ENCODE peak calls at places on chromosomes 1 and 21, in six cellular contexts. One of them, this sample, is unnamed.

GRCh38 chr1:51941528-51941927 is 49.0 kb downstream of the RAB3B start:
- DNase-seq in uterus: no peak
- DNase-seq in ovary: no peak
- DNase-seq in PC-9: no peak
- DNase-seq in cardiac muscle cell: no peak
- DNase-seq in suprapubic skin: no peak
- DNase-seq in this sample: no peak

GRCh38 chr1:175089319-175089718 is 21.7 kb downstream of the TNN start:
- DNase-seq in uterus: no peak
- DNase-seq in ovary: no peak
- DNase-seq in PC-9: no peak
- DNase-seq in cardiac muscle cell: no peak
- DNase-seq in suprapubic skin: no peak
- DNase-seq in this sample: no peak

GRCh38 chr1:209583408-209583807 is at the start of gene CAMK1G:
- DNase-seq in uterus: no peak
- DNase-seq in ovary: peak
- DNase-seq in PC-9: no peak
- DNase-seq in cardiac muscle cell: peak
- DNase-seq in suprapubic skin: no peak
- DNase-seq in this sample: no peak

GRCh38 chr21:33244082-33244780 is 14.5 kb downstream of the IFNAR2 start:
- DNase-seq in uterus: no peak
- DNase-seq in ovary: no peak
- DNase-seq in PC-9: no peak
- DNase-seq in cardiac muscle cell: no peak
- DNase-seq in suprapubic skin: no peak
- DNase-seq in this sample: no peak

GRCh38 chr1:194062962-194063361 is 876.5 kb upstream of the B3GALT2 start:
- DNase-seq in uterus: no peak
- DNase-seq in ovary: no peak
- DNase-seq in PC-9: no peak
- DNase-seq in cardiac muscle cell: no peak
- DNase-seq in suprapubic skin: no peak
- DNase-seq in this sample: no peak

GRCh38 chr1:149997585-149998262 is 12.8 kb downstream of the OTUD7B start:
- DNase-seq in uterus: no peak
- DNase-seq in ovary: no peak
- DNase-seq in PC-9: no peak
- DNase-seq in cardiac muscle cell: no peak
- DNase-seq in suprapubic skin: no peak
- DNase-seq in this sample: no peak

GRCh38 chr1:36699113-36699512 is 216.4 kb upstream of the CSF3R start:
- DNase-seq in uterus: no peak
- DNase-seq in ovary: no peak
- DNase-seq in PC-9: no peak
- DNase-seq in cardiac muscle cell: no peak
- DNase-seq in suprapubic skin: no peak
- DNase-seq in this sample: no peak

GRCh38 chr1:248821101-248821500 is 4.6 kb downstream of the SH3BP5L start:
- DNase-seq in uterus: no peak
- DNase-seq in ovary: no peak
- DNase-seq in PC-9: no peak
- DNase-seq in cardiac muscle cell: no peak
- DNase-seq in suprapubic skin: no peak
- DNase-seq in this sample: no peak

GRCh38 chr1:60678802-60679201 is 403.6 kb upstream of the NFIA start:
- DNase-seq in uterus: no peak
- DNase-seq in ovary: no peak
- DNase-seq in PC-9: no peak
- DNase-seq in cardiac muscle cell: no peak
- DNase-seq in suprapubic skin: no peak
- DNase-seq in this sample: no peak

GRCh38 chr1:19080715-19081114 is 124.2 kb upstream of the IFFO2 start:
- DNase-seq in uterus: no peak
- DNase-seq in ovary: no peak
- DNase-seq in PC-9: no peak
- DNase-seq in cardiac muscle cell: no peak
- DNase-seq in suprapubic skin: no peak
- DNase-seq in this sample: no peak

GRCh38 chr1:174988986-174989385 is 10.8 kb upstream of the CACYBP start:
- DNase-seq in uterus: no peak
- DNase-seq in ovary: no peak
- DNase-seq in PC-9: no peak
- DNase-seq in cardiac muscle cell: no peak
- DNase-seq in suprapubic skin: no peak
- DNase-seq in this sample: no peak

GRCh38 chr1:217660353-217661062 is 29.4 kb downstream of the SPATA17 start:
- DNase-seq in uterus: no peak
- DNase-seq in ovary: no peak
- DNase-seq in PC-9: peak
- DNase-seq in cardiac muscle cell: peak
- DNase-seq in suprapubic skin: no peak
- DNase-seq in this sample: peak

GRCh38 chr1:67726224-67726623 is 41.2 kb downstream of the GADD45A start:
- DNase-seq in uterus: no peak
- DNase-seq in ovary: no peak
- DNase-seq in PC-9: no peak
- DNase-seq in cardiac muscle cell: no peak
- DNase-seq in suprapubic skin: no peak
- DNase-seq in this sample: no peak

GRCh38 chr1:50415235-50416149 is 7.8 kb downstream of the DMRTA2 start:
- DNase-seq in uterus: no peak
- DNase-seq in ovary: no peak
- DNase-seq in PC-9: no peak
- DNase-seq in cardiac muscle cell: no peak
- DNase-seq in suprapubic skin: no peak
- DNase-seq in this sample: no peak

GRCh38 chr1:205983925-205984725 is 19.1 kb downstream of the RAB7B start:
- DNase-seq in uterus: no peak
- DNase-seq in ovary: peak
- DNase-seq in PC-9: peak
- DNase-seq in cardiac muscle cell: peak
- DNase-seq in suprapubic skin: peak
- DNase-seq in this sample: peak

GRCh38 chr1:207838156-207839082 is 72.5 kb downstream of the CD34 start:
- DNase-seq in uterus: peak
- DNase-seq in ovary: peak
- DNase-seq in PC-9: no peak
- DNase-seq in cardiac muscle cell: no peak
- DNase-seq in suprapubic skin: no peak
- DNase-seq in this sample: no peak

GRCh38 chr21:45469273-45470086 is 64.5 kb downstream of the COL18A1 start:
- DNase-seq in uterus: no peak
- DNase-seq in ovary: no peak
- DNase-seq in PC-9: no peak
- DNase-seq in cardiac muscle cell: no peak
- DNase-seq in suprapubic skin: no peak
- DNase-seq in this sample: no peak

GRCh38 chr1:199273837-199274379 is 635.1 kb downstream of the PTPRC start:
- DNase-seq in uterus: no peak
- DNase-seq in ovary: no peak
- DNase-seq in PC-9: peak
- DNase-seq in cardiac muscle cell: peak
- DNase-seq in suprapubic skin: no peak
- DNase-seq in this sample: no peak

GRCh38 chr1:226135709-226136108 is 50.8 kb downstream of the ACBD3 start:
- DNase-seq in uterus: no peak
- DNase-seq in ovary: no peak
- DNase-seq in PC-9: no peak
- DNase-seq in cardiac muscle cell: no peak
- DNase-seq in suprapubic skin: no peak
- DNase-seq in this sample: no peak

GRCh38 chr1:17673335-17674075 is 81.6 kb upstream of the ACTL8 start:
- DNase-seq in uterus: no peak
- DNase-seq in ovary: no peak
- DNase-seq in PC-9: no peak
- DNase-seq in cardiac muscle cell: no peak
- DNase-seq in suprapubic skin: no peak
- DNase-seq in this sample: no peak

GRCh38 chr1:36576118-36576517 is 93.4 kb upstream of the CSF3R start:
- DNase-seq in uterus: peak
- DNase-seq in ovary: peak
- DNase-seq in PC-9: peak
- DNase-seq in cardiac muscle cell: peak
- DNase-seq in suprapubic skin: no peak
- DNase-seq in this sample: no peak

GRCh38 chr1:153386500-153386901 is 4.4 kb downstream of the S100A8 start:
- DNase-seq in uterus: no peak
- DNase-seq in ovary: no peak
- DNase-seq in PC-9: no peak
- DNase-seq in cardiac muscle cell: no peak
- DNase-seq in suprapubic skin: no peak
- DNase-seq in this sample: peak

GRCh38 chr1:44103270-44104131 is 15.1 kb upstream of the KLF17 start:
- DNase-seq in uterus: no peak
- DNase-seq in ovary: no peak
- DNase-seq in PC-9: no peak
- DNase-seq in cardiac muscle cell: peak
- DNase-seq in suprapubic skin: no peak
- DNase-seq in this sample: no peak

GRCh38 chr1:205317311-205317917 is 4.1 kb downstream of the NUAK2 start:
- DNase-seq in uterus: peak
- DNase-seq in ovary: peak
- DNase-seq in PC-9: peak
- DNase-seq in cardiac muscle cell: peak
- DNase-seq in suprapubic skin: no peak
- DNase-seq in this sample: no peak

GRCh38 chr1:167900907-167901306 is 13.0 kb downstream of the ADCY10 start:
- DNase-seq in uterus: no peak
- DNase-seq in ovary: no peak
- DNase-seq in PC-9: no peak
- DNase-seq in cardiac muscle cell: no peak
- DNase-seq in suprapubic skin: no peak
- DNase-seq in this sample: no peak

GRCh38 chr1:24149854-24150227 is 6.9 kb upstream of the IL22RA1 start:
- DNase-seq in uterus: no peak
- DNase-seq in ovary: no peak
- DNase-seq in PC-9: peak
- DNase-seq in cardiac muscle cell: no peak
- DNase-seq in suprapubic skin: no peak
- DNase-seq in this sample: peak

GRCh38 chr1:226572325-226572726 is 23.8 kb downstream of the STUM start:
- DNase-seq in uterus: no peak
- DNase-seq in ovary: no peak
- DNase-seq in PC-9: no peak
- DNase-seq in cardiac muscle cell: no peak
- DNase-seq in suprapubic skin: peak
- DNase-seq in this sample: no peak

GRCh38 chr1:155326020-155326526 is 5.4 kb downstream of the RUSC1 start:
- DNase-seq in uterus: no peak
- DNase-seq in ovary: no peak
- DNase-seq in PC-9: no peak
- DNase-seq in cardiac muscle cell: no peak
- DNase-seq in suprapubic skin: no peak
- DNase-seq in this sample: no peak

GRCh38 chr1:71080178-71080781 is 555 bp downstream of the ZRANB2 start:
- DNase-seq in uterus: no peak
- DNase-seq in ovary: no peak
- DNase-seq in PC-9: no peak
- DNase-seq in cardiac muscle cell: peak
- DNase-seq in suprapubic skin: no peak
- DNase-seq in this sample: no peak

GRCh38 chr1:27116697-27117096 is 38.2 kb downstream of the SLC9A1 start:
- DNase-seq in uterus: no peak
- DNase-seq in ovary: no peak
- DNase-seq in PC-9: no peak
- DNase-seq in cardiac muscle cell: no peak
- DNase-seq in suprapubic skin: no peak
- DNase-seq in this sample: no peak

GRCh38 chr1:167820684-167821355 is 93.1 kb downstream of the ADCY10 start:
- DNase-seq in uterus: no peak
- DNase-seq in ovary: no peak
- DNase-seq in PC-9: no peak
- DNase-seq in cardiac muscle cell: no peak
- DNase-seq in suprapubic skin: no peak
- DNase-seq in this sample: no peak

GRCh38 chr1:65606426-65606825 is 186.0 kb downstream of the LEPR start:
- DNase-seq in uterus: no peak
- DNase-seq in ovary: no peak
- DNase-seq in PC-9: no peak
- DNase-seq in cardiac muscle cell: no peak
- DNase-seq in suprapubic skin: no peak
- DNase-seq in this sample: no peak

GRCh38 chr1:204017032-204017431 is 55.9 kb upstream of the SOX13 start:
- DNase-seq in uterus: no peak
- DNase-seq in ovary: no peak
- DNase-seq in PC-9: no peak
- DNase-seq in cardiac muscle cell: no peak
- DNase-seq in suprapubic skin: no peak
- DNase-seq in this sample: no peak

GRCh38 chr1:75079535-75080290 is 54.5 kb upstream of the LHX8 start:
- DNase-seq in uterus: no peak
- DNase-seq in ovary: no peak
- DNase-seq in PC-9: no peak
- DNase-seq in cardiac muscle cell: peak
- DNase-seq in suprapubic skin: no peak
- DNase-seq in this sample: no peak
- H3K27ac ChIP-seq in uterus: no peak
- H3K27ac ChIP-seq in ovary: no peak
- H3K27ac ChIP-seq in PC-9: no peak
- H3K27ac ChIP-seq in cardiac muscle cell: no peak
- H3K27ac ChIP-seq in suprapubic skin: no peak
- H3K27ac ChIP-seq in this sample: no peak

GRCh38 chr1:1306070-1306660 is 1.6 kb downstream of the ACAP3 start:
- DNase-seq in uterus: no peak
- DNase-seq in ovary: no peak
- DNase-seq in PC-9: no peak
- DNase-seq in cardiac muscle cell: no peak
- DNase-seq in suprapubic skin: no peak
- DNase-seq in this sample: no peak
- H3K27ac ChIP-seq in uterus: peak
- H3K27ac ChIP-seq in ovary: no peak
- H3K27ac ChIP-seq in PC-9: no peak
- H3K27ac ChIP-seq in cardiac muscle cell: peak
- H3K27ac ChIP-seq in suprapubic skin: peak
- H3K27ac ChIP-seq in this sample: peak

DNA sequence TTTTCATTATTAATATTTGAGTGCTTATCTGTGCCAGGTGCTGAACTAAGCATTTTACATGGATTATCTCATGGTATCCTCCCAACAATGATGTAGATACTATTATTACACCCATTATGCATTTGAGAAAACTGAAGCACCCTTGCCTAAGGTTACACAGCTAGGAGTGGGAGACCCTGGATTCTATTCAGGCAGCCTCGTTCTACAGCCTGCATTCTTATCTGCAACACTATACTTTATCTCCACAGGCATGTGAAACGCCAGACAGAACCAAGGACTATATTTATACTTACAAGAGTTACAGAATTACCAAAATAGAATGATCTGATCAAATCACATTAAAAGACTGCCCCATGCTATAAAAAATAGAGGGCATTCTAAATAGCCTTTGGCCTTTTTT is 22.4 kb downstream of the LPAR3 start:
- DNase-seq in uterus: no peak
- DNase-seq in ovary: no peak
- DNase-seq in PC-9: no peak
- DNase-seq in cardiac muscle cell: peak
- DNase-seq in suprapubic skin: no peak
- DNase-seq in this sample: no peak
- H3K27ac ChIP-seq in uterus: no peak
- H3K27ac ChIP-seq in ovary: no peak
- H3K27ac ChIP-seq in PC-9: no peak
- H3K27ac ChIP-seq in cardiac muscle cell: peak
- H3K27ac ChIP-seq in suprapubic skin: no peak
- H3K27ac ChIP-seq in this sample: no peak

GRCh38 chr1:21314797-21315396 is 24.6 kb upstream of the ECE1 start:
- DNase-seq in uterus: no peak
- DNase-seq in ovary: no peak
- DNase-seq in PC-9: no peak
- DNase-seq in cardiac muscle cell: no peak
- DNase-seq in suprapubic skin: no peak
- DNase-seq in this sample: no peak
- H3K27ac ChIP-seq in uterus: peak
- H3K27ac ChIP-seq in ovary: peak
- H3K27ac ChIP-seq in PC-9: no peak
- H3K27ac ChIP-seq in cardiac muscle cell: no peak
- H3K27ac ChIP-seq in suprapubic skin: peak
- H3K27ac ChIP-seq in this sample: no peak